ENCODE peak calls at places on chromosomes 13 and 19, in six cellular contexts. Q, I, H, C, V and Z are unnamed samples.

GRCh38 chr19:1223018-1223855 is 14.6 kb downstream of the CBARP start:
- DNase-seq in Q (no peak), V (no peak), I (no peak), H (peak; percentile 63), C (no peak), Z (no peak)

GRCh38 chr13:24407844-24408243 is 98.5 kb downstream of the C1QTNF9 start:
- DNase-seq in I (no peak), Q (no peak), H (no peak), V (no peak), C (no peak), Z (no peak)

GRCh38 chr13:97140611-97141010 is 81.5 kb upstream of the MBNL2 start:
- DNase-seq in H (no peak), I (no peak), V (no peak), Q (no peak), C (no peak), Z (no peak)

GRCh38 chr13:67063036-67063435 is 167.1 kb downstream of the PCDH9 start:
- DNase-seq in V (no peak), C (no peak), I (no peak), Q (no peak), H (no peak), Z (no peak)

GRCh38 chr13:24745861-24746617 is 17.9 kb upstream of the RNF17 start:
- DNase-seq in H (no peak), V (no peak), Q (no peak), C (no peak), I (no peak), Z (no peak)

GRCh38 chr19:47476438-47476972 is 4.8 kb upstream of the SLC8A2 start:
- DNase-seq in V (no peak), Q (no peak), C (no peak), H (no peak), I (no peak), Z (no peak)

GRCh38 chr19:40829205-40829604 is 21.0 kb downstream of the CYP2A6 start:
- DNase-seq in I (no peak), Q (no peak), C (no peak), H (no peak), V (no peak), Z (no peak)

GRCh38 chr19:13154911-13155471 is 4.8 kb downstream of the IER2 start:
- DNase-seq in C (no peak), V (no peak), I (peak; percentile 58), Q (peak; percentile 76), H (peak; percentile 63), Z (peak; percentile 87)

GRCh38 chr19:48965806-48966540 is 864 bp downstream of the FTL start:
- DNase-seq in Q (peak; percentile 84), V (peak; percentile 84), C (no peak), I (peak; percentile 83), H (peak; percentile 91), Z (peak; percentile 90)

GRCh38 chr19:51018745-51019543 is 565 bp downstream of the KLK10 start:
- DNase-seq in H (no peak), V (no peak), I (no peak), Q (no peak), C (no peak), Z (no peak)

GRCh38 chr19:41233748-41234240 is 14.8 kb downstream of the AXL start:
- DNase-seq in I (no peak), Q (no peak), V (no peak), C (no peak), H (no peak), Z (no peak)

GRCh38 chr13:97275265-97275664 is 53.1 kb downstream of the MBNL2 start:
- DNase-seq in C (peak; percentile 69), I (peak; percentile 46), Q (no peak), H (no peak), V (no peak), Z (no peak)

GRCh38 chr13:110024646-110024980 is 238.2 kb upstream of the IRS2 start:
- DNase-seq in Q (no peak), V (no peak), I (no peak), H (no peak), C (no peak), Z (no peak)

GRCh38 chr13:99626461-99627082 is 125.3 kb downstream of the TM9SF2 start:
- DNase-seq in V (no peak), H (no peak), C (peak; percentile 15), Q (no peak), I (no peak), Z (no peak)

GRCh38 chr19:1364070-1364719 is 19.5 kb upstream of the NDUFS7 start:
- DNase-seq in I (no peak), H (no peak), Q (no peak), V (no peak), C (no peak), Z (no peak)

GRCh38 chr13:107587681-107588080 is 627.7 kb downstream of the LIG4 start:
- DNase-seq in H (no peak), V (no peak), Q (no peak), C (no peak), I (no peak), Z (no peak)

GRCh38 chr19:29671393-29672076 is 6.3 kb downstream of the PLEKHF1 start:
- DNase-seq in I (peak; percentile 10), C (no peak), V (peak; percentile 39), Q (peak; percentile 75), H (peak; percentile 78), Z (no peak)

GRCh38 chr13:28531195-28531955 is 36.4 kb upstream of the FLT1 start:
- DNase-seq in C (no peak), V (no peak), Q (no peak), H (peak; percentile 69), I (peak; percentile 9), Z (no peak)

GRCh38 chr13:94209110-94209509 is 270.4 kb downstream of the DCT start:
- DNase-seq in C (no peak), I (peak; percentile 41), Q (no peak), V (no peak), H (no peak), Z (no peak)

GRCh38 chr13:67299072-67299635 is 69.0 kb upstream of the PCDH9 start:
- DNase-seq in V (no peak), Q (no peak), I (no peak), C (peak; percentile 88), H (no peak), Z (no peak)